ENCODE peak calls at places on chromosomes 7 and 10, in ten cellular contexts. M is fibroblast of mammary gland, O is fibroblast of lung, W is testis, C is pancreas, R is mammary epithelial cell, L is MM.1S, G is AG09309, A is ascending aorta, I is thoracic aorta. V is an unnamed sample.

GRCh38 chr10:32189400-32190084 is 133.3 kb upstream of the KIF5B start:
- DNase-seq in M (peak; percentile 44), O (peak; percentile 30), W (no peak), C (no peak), R (no peak), L (no peak), G (no peak), A (peak; percentile 0), I (no peak), V (peak; percentile 47)

GRCh38 chr10:29279779-29280535 is 8.9 kb upstream of the LYZL1 start:
- DNase-seq in M (no peak), O (no peak), W (no peak), C (no peak), R (no peak), L (no peak), G (no peak), A (no peak), I (no peak), V (no peak)

GRCh38 chr7:135768064-135768463 is 19.5 kb upstream of the FAM180A start:
- DNase-seq in M (no peak), O (no peak), W (no peak), C (no peak), R (no peak), L (no peak), G (no peak), A (no peak), I (no peak), V (no peak)

GRCh38 chr10:96321822-96322221 is 17.6 kb downstream of the DNTT start:
- DNase-seq in M (no peak), O (no peak), W (no peak), C (no peak), R (no peak), L (no peak), G (no peak), A (no peak), I (no peak), V (no peak)

GRCh38 chr10:24958701-24959392 is 6.4 kb upstream of the PRTFDC1 start:
- DNase-seq in M (peak; percentile 98), O (peak; percentile 88), W (peak; percentile 63), C (no peak), R (peak; percentile 36), L (no peak), G (no peak), A (no peak), I (no peak), V (peak; percentile 61)

GRCh38 chr7:11294218-11294617 is 320.5 kb downstream of the PHF14 start:
- DNase-seq in M (no peak), O (no peak), W (no peak), C (no peak), R (no peak), L (peak; percentile 48), G (no peak), A (no peak), I (no peak), V (no peak)

GRCh38 chr7:102320181-102320580 is 33.5 kb downstream of the SH2B2 start:
- DNase-seq in M (no peak), O (no peak), W (no peak), C (no peak), R (no peak), L (no peak), G (no peak), A (no peak), I (no peak), V (no peak)

GRCh38 chr10:79404690-79405131 is 40.7 kb downstream of the ZCCHC24 start:
- DNase-seq in M (no peak), O (no peak), W (no peak), C (peak; percentile 43), R (no peak), L (no peak), G (no peak), A (no peak), I (no peak), V (no peak)

DNA sequence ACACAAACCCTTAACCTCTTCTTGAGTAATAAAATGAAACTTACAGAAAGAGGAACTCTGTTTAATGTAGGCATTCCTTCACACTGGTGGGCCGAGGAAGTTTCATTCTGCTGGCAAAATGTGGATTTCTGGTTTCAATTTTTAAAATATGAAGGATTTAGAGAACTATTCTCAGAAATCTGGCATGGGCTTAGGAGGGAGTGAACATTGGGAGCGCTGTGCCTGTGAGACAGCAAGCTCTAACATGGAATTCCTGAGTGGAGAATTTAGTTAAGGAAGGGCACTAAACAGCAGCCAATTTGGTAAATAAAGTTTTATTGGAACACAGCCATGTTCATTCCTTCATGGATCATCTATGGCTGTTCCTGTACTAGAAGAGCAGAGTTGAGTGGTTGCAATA is 751.8 kb upstream of the IGFBP3 start:
- DNase-seq in M (no peak), O (no peak), W (no peak), C (no peak), R (no peak), L (no peak), G (no peak), A (no peak), I (no peak), V (no peak)
- H3K4me3 ChIP-seq in M (no peak overlapping the region), O (no peak overlapping the region), W (no peak overlapping the region), C (no peak overlapping the region), R (no peak overlapping the region), L (no peak overlapping the region), G (no peak overlapping the region), A (no peak overlapping the region), I (no peak overlapping the region), V (no peak overlapping the region)

DNA sequence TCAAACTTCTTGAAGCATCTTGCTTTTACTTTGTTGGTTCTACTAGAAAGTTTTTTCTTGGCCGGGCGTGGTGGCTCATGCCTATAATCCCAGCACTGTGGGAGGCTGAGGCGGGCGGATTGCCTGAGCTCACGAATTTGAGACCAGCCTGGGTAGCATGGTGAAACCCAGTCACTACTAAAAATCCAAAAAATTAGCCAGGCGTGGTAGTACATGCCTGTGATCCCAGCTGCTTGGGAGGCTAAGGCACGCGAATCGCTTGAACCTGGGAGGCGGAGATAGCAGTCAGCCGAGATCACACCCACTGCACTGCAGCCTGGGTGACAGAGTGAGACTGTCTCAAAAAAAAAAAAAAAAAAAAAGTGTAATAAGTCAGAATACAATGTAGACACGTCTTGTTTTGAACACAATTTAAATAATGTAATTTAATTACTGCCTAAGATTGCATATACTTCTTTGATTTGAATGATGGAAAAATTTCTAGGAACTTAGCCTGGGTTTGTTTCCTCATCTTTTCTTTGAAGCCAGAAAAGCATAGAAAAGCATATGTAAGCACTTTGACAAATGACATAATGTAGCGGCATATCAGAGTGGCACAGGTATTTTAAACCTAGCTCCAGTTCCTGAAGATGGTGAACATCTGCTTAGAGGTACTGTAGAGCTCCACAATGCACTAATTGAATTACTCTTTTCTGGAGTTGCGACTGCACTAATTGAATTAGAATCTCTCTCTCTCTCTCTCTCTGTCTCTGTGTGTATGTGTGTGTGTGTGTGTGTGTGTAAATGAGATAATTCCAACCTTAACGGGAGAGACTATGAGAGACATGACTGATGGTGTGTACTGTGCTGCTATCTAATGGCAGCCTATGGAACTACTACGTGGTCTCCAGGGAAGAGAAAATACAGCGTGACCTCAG is 87.8 kb downstream of the BTRC start:
- DNase-seq in M (peak; percentile 77), O (peak; percentile 76), W (peak; percentile 33), C (no peak), R (peak; percentile 67), L (peak; percentile 44), G (peak; percentile 46), A (no peak), I (no peak), V (peak; percentile 90)
- TF ChIP-seq CTCF in M (peak; percentile 70), O (peak; percentile 75), W (no peak), C (peak; percentile 21), R (peak; percentile 76), L (peak; percentile 47), G (peak; percentile 71), A (peak; percentile 23), I (peak; percentile 21), V (peak; percentile 75)

GRCh38 chr10:6232225-6232807 is 29.6 kb downstream of the PFKFB3 start:
- DNase-seq in M (no peak), O (no peak), W (no peak), C (no peak), R (no peak), L (no peak), G (no peak), A (no peak), I (no peak), V (no peak)

GRCh38 chr10:6230335-6230734 is 27.6 kb downstream of the PFKFB3 start:
- DNase-seq in M (no peak), O (no peak), W (no peak), C (no peak), R (no peak), L (no peak), G (no peak), A (no peak), I (no peak), V (no peak)

GRCh38 chr10:6229746-6230145 is 27.0 kb downstream of the PFKFB3 start:
- DNase-seq in M (no peak), O (no peak), W (no peak), C (peak; percentile 13), R (no peak), L (no peak), G (no peak), A (no peak), I (no peak), V (no peak)

GRCh38 chr10:6231730-6232129 is 29.0 kb downstream of the PFKFB3 start:
- DNase-seq in M (no peak), O (no peak), W (no peak), C (no peak), R (no peak), L (no peak), G (no peak), A (no peak), I (no peak), V (no peak)

DNA sequence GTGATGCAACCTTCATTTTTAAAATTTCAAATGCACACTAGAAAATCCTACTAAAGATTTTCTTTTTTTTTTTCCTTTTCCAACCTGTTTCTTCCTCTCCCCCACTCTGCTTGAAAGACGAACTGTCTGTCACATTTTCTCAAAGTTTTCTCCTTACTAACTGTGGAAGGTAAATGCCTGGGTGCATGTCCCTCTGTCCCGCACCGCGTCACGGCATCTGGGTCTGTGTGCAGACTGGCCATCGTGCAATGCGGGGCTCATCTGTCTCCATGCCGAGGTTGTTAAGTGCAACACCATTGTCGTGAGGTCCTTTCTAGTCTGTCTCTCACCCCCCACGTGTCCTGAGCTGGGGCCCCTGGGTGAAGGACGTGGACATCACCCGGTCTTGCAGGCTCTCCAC is 28.4 kb downstream of the PFKFB3 start:
- DNase-seq in M (no peak), O (no peak), W (no peak), C (no peak), R (no peak), L (no peak), G (no peak), A (no peak), I (no peak), V (no peak)
- H3K4me3 ChIP-seq in M (no peak overlapping the region), O (no peak overlapping the region), W (no peak overlapping the region), C (no peak overlapping the region), R (no peak overlapping the region), L (no peak overlapping the region), G (no peak overlapping the region), A (no peak overlapping the region), I (no peak overlapping the region), V (no peak overlapping the region)

DNA sequence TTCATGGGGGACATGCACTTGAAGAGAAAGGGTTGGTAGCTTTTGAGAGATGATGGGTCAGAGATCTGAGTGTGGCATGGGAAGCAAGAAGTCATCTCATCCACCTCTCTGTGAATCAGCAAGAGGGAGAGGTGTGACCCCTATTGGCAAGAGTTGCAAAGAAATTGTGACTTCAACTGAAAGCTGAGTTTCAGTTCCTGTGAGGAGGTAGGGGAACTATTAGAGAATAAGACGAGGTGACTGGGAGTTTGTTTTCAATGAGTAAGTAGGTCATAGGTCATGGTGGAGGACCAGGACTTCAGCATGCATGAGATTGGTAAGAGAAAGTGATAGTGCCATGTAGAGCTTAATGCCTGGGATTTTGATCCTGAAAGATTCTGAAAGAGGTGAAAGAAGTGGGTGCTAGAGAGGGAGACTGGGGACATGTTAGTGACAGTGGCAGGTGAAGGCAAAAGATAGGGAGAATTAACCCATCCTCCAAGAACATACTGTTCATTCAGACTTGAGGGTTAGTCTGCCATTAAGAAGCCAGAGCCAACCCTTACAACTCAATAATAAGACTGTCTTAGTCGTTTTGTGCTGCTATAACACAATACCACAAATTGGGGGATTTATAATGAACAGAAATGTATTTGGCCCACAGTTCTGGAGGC is 75.5 kb upstream of the CAPZA2 start:
- DNase-seq in M (peak; percentile 63), O (no peak), W (no peak), C (no peak), R (peak; percentile 70), L (peak; percentile 92), G (no peak), A (no peak), I (no peak), V (peak; percentile 73)
- TF ChIP-seq CTCF in M (peak; percentile 39), O (peak; percentile 32), W (no peak), C (no peak), R (peak; percentile 6), L (peak; percentile 93), G (peak; percentile 38), A (no peak), I (no peak), V (peak; percentile 72)

V was measured in choroid plexus epithelial cell.